ENCODE peak calls at places on chromosomes 13 and 19, in seven cellular contexts. Z is AG04449, A is body of pancreas, L is mammary epithelial cell, O is ovary, F is spleen, K is IMR-90. U is an unnamed sample.

GRCh38 chr13:44272692-44273091 is 100.9 kb upstream of the SERP2 start:
- DNase-seq in Z (no peak), A (no peak), L (no peak), O (no peak), F (no peak), K (peak; percentile 51), U (no peak)

GRCh38 chr19:5472303-5472702 is 17.1 kb downstream of the ZNRF4 start:
- DNase-seq in Z (no peak), A (no peak), L (peak; percentile 51), O (no peak), F (no peak), K (no peak), U (no peak)

GRCh38 chr13:97757807-97758206 is 195.7 kb upstream of the IPO5 start:
- DNase-seq in Z (no peak), A (peak; percentile 27), L (no peak), O (no peak), F (no peak), K (no peak), U (no peak)

GRCh38 chr13:73754727-73755292 is 379.4 kb downstream of the KLF12 start:
- DNase-seq in Z (no peak), A (peak; percentile 34), L (peak; percentile 50), O (no peak), F (no peak), K (peak; percentile 70), U (peak; percentile 38)

GRCh38 chr13:42279080-42279479 is 7.1 kb downstream of the AKAP11 start:
- DNase-seq in Z (no peak), A (no peak), L (no peak), O (no peak), F (no peak), K (no peak), U (no peak)

GRCh38 chr19:48461982-48462655 is 6.7 kb downstream of the KCNJ14 start:
- DNase-seq in Z (no peak), A (no peak), L (no peak), O (peak; percentile 27), F (no peak), K (no peak), U (no peak)

GRCh38 chr13:79530270-79530669 is 49.3 kb downstream of the NDFIP2 start:
- DNase-seq in Z (no peak), A (no peak), L (no peak), O (no peak), F (no peak), K (no peak), U (no peak)

GRCh38 chr19:10193666-10194499 is 870 bp downstream of the DNMT1 start:
- DNase-seq in Z (no peak), A (no peak), L (peak; percentile 63), O (no peak), F (peak; percentile 89), K (peak; percentile 76), U (peak; percentile 39)

GRCh38 chr13:70098669-70099068 is 9.0 kb upstream of the ATXN8OS start:
- DNase-seq in Z (no peak), A (no peak), L (no peak), O (no peak), F (no peak), K (no peak), U (no peak)

GRCh38 chr13:46541210-46541609 is 11.8 kb upstream of the LRCH1 start:
- DNase-seq in Z (no peak), A (no peak), L (no peak), O (no peak), F (no peak), K (no peak), U (no peak)

GRCh38 chr19:34504809-34505291 is 23.3 kb downstream of the WTIP start:
- DNase-seq in Z (no peak), A (no peak), L (no peak), O (no peak), F (no peak), K (no peak), U (no peak)

GRCh38 chr13:97921146-97921776 is 32.2 kb upstream of the IPO5 start:
- DNase-seq in Z (no peak), A (no peak), L (no peak), O (no peak), F (no peak), K (peak; percentile 12), U (no peak)

GRCh38 chr13:93420206-93420605 is 193.6 kb downstream of the GPC6 start:
- DNase-seq in Z (no peak), A (no peak), L (no peak), O (no peak), F (no peak), K (no peak), U (no peak)

GRCh38 chr19:7673995-7674667 is 2.8 kb upstream of the MCEMP1 start:
- DNase-seq in Z (no peak), A (peak; percentile 52), L (peak; percentile 41), O (no peak), F (peak; percentile 91), K (peak; percentile 45), U (peak; percentile 74)

GRCh38 chr13:77345150-77345780 is 18.4 kb upstream of the MYCBP2 start:
- DNase-seq in Z (no peak), A (no peak), L (no peak), O (no peak), F (no peak), K (no peak), U (no peak)

DNA sequence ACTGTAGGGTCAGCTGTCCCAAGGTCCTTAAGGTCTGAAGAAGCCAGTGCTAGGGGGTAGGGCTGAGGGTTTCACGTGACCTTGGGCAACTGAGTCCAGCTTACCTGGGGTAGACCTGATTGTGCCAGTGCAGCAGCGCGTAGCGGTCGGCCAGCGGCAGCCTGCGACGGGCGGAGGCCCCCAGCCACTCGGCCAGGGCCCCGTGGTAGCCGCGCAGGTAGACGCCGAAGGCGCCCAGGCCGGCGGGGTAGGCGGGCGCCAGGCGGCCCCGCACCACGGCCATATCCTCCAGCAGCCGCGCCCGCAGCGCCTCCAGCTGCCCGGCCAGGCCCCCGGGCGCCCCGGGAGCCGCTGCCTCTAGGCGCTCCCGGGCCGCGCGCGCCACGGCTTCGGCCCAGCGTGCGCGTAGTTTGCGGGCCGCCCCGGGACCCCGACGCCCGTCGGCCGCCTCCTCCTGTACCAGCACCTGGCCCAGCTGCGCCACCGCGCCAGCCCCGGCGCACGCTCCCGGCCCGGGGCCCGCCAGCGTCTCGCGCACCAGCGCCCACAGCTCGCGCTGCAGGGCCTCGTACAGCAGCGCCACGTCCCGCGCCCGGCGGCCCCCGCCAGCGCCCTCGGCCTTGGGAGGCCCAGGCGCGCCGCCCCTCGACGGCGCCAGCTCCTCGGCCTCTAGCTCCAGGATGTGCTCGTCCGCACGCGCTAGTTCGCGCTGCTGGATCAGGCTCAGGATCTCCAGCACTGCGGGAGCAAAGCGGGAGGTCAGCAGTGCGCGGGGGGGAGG is 10.9 kb downstream of the EXOC3L2 start:
- DNase-seq in Z (no peak), A (no peak), L (no peak), O (no peak), F (no peak), K (no peak), U (no peak)
- H3K4me3 ChIP-seq in Z (no peak overlapping the region), A (no peak overlapping the region), L (no peak overlapping the region), O (no peak overlapping the region), F (no peak overlapping the region), K (no peak overlapping the region), U (no peak overlapping the region)

DNA sequence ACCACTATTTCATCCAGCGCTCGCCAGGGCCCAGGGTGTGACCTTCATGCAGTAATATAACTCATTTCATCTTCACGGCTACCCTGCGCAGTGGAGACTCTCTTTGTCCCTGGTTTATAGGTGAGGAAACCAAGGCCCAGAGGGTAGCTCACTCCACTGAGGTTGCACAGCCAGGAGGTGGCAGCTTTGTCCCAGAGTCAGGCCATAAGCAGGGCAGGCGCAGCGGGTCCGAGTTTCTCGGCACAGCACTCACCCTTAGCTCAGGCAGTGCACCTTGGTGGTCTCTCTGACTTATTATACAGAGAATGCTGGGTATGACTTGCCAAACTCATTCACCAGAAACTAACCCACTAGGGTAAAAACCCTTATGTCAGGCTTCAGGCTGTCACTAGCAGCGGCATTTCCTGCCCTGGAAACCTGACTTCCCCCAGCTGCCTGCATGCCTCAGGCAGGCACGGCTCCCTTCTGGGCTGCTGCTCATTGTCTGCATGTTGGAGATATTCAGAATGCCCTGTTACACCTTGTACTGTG is 24.5 kb downstream of the PPP5C start:
- DNase-seq in Z (no peak), A (no peak), L (peak; percentile 27), O (no peak), F (no peak), K (peak; percentile 28), U (no peak)
- TF ChIP-seq CTCF in Z (no peak), A (no peak), L (no peak), O (no peak), F (no peak), K (no peak), U (no peak)

GRCh38 chr19:18008814-18009213 is 844 bp downstream of the ARRDC2 start:
- DNase-seq in Z (no peak), A (no peak), L (no peak), O (no peak), F (peak; percentile 79), K (no peak), U (no peak)

GRCh38 chr19:18010149-18010548 is 2.2 kb downstream of the ARRDC2 start:
- DNase-seq in Z (no peak), A (no peak), L (no peak), O (no peak), F (no peak), K (no peak), U (no peak)

GRCh38 chr19:18007939-18008673 is at the start of gene ARRDC2:
- DNase-seq in Z (no peak), A (peak; percentile 93), L (peak; percentile 84), O (peak; percentile 89), F (peak; percentile 97), K (peak; percentile 87), U (peak; percentile 94)

GRCh38 chr19:18007605-18007938 is 398 bp upstream of the ARRDC2 start:
- DNase-seq in Z (no peak), A (no peak), L (no peak), O (no peak), F (no peak), K (no peak), U (no peak)

GRCh38 chr19:18009412-18010066 is 1.6 kb downstream of the ARRDC2 start:
- DNase-seq in Z (no peak), A (no peak), L (no peak), O (no peak), F (no peak), K (peak; percentile 17), U (no peak)
- H3K4me3 ChIP-seq in Z (no peak overlapping the region), A (no peak overlapping the region), L (no peak overlapping the region), O (no peak overlapping the region), F (peak overlapping the region; percentile 48), K (no peak overlapping the region), U (no peak overlapping the region)

GRCh38 chr13:68304287-68304893 is 1074.3 kb upstream of the PCDH9 start:
- DNase-seq in Z (no peak), A (no peak), L (peak; percentile 9), O (no peak), F (no peak), K (no peak), U (peak; percentile 21)
- TF ChIP-seq CTCF in Z (no peak), A (peak; percentile 34), L (peak; percentile 70), O (no peak), F (peak; percentile 39), K (no peak), U (peak; percentile 76)

DNA sequence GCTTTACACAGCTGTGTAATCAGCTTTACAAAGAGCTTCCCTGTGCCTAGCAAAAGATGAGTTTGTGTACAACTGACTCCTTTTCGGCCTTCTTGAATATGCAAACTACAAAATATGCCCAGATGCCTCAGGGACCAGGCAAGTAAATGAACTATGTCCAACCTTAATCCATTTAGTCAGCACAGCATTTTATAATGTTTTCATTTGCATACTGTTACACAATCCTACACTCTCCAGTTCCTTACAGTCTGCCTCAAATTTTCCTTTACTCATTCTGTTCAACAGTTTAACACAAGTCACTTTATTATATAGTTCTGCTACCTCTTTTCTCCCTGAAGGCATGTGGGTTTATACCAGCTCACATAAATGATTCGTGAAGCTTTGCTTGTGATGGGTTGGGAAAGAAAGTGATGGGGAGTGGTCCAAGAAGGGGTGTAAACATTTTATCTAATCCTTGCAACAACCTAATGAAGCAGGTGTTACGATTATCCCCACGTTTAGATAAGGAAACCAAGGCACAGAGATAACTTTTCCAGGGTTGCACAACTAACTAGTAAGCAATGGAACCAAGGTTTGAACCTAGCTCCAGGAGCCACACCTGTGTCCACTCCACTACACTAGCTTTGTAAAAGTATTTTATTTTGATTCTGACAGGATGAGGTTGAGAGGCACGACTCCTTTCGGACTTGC is 3.3 kb upstream of the USP12 start:
- DNase-seq in Z (no peak), A (no peak), L (no peak), O (no peak), F (no peak), K (peak; percentile 48), U (no peak)
- H3K4me3 ChIP-seq in Z (no peak overlapping the region), A (no peak overlapping the region), L (no peak overlapping the region), O (no peak overlapping the region), F (no peak overlapping the region), K (no peak overlapping the region), U (no peak overlapping the region)